ENCODE peak calls at places on chromosomes 7 and 10, in nine cellular contexts. H, D, R, Z, F, K, N, T and G are unnamed samples.

GRCh38 chr7:123633553-123633952 is 22.1 kb upstream of the LMOD2 start:
- DNase-seq in H (no peak), D (no peak), R (no peak), Z (no peak), F (no peak), K (no peak), N (no peak), T (no peak), G (no peak)

GRCh38 chr7:151134743-151135524 is 32.6 kb downstream of the GBX1 start:
- DNase-seq in H (no peak), D (no peak), R (no peak), Z (no peak), F (no peak), K (no peak), N (no peak), T (no peak), G (no peak)

GRCh38 chr10:129445445-129445844 is 21.6 kb upstream of the MGMT start:
- DNase-seq in H (no peak), D (no peak), R (no peak), Z (no peak), F (no peak), K (no peak), N (no peak), T (no peak), G (no peak)

GRCh38 chr7:16416289-16417282 is 4.8 kb downstream of the CRPPA start:
- DNase-seq in H (no peak), D (no peak), R (no peak), Z (no peak), F (no peak), K (no peak), N (no peak), T (no peak), G (no peak)

GRCh38 chr7:44466300-44467216 is 23.9 kb downstream of the NUDCD3 start:
- DNase-seq in H (no peak), D (no peak), R (no peak), Z (no peak), F (no peak), K (no peak), N (no peak), T (no peak), G (no peak)

GRCh38 chr7:7276151-7276550 is 93.8 kb downstream of the C1GALT1 start:
- DNase-seq in H (no peak), D (no peak), R (no peak), Z (no peak), F (no peak), K (no peak), N (no peak), T (no peak), G (no peak)

GRCh38 chr7:150939052-150939810 is 38.9 kb downstream of the KCNH2 start:
- DNase-seq in H (no peak), D (no peak), R (no peak), Z (no peak), F (no peak), K (no peak), N (no peak), T (no peak), G (no peak)

GRCh38 chr10:42753126-42753506 is 29.5 kb upstream of the BMS1 start:
- DNase-seq in H (peak), D (peak), R (no peak), Z (peak), F (peak), K (peak), N (peak), T (peak), G (peak)

GRCh38 chr10:130547368-130547767 is 411.2 kb downstream of the GLRX3 start:
- DNase-seq in H (no peak), D (no peak), R (no peak), Z (no peak), F (no peak), K (no peak), N (no peak), T (no peak), G (no peak)
- TF ChIP-seq CTCF in H (no peak), D (no peak), R (no peak), Z (peak), F (no peak), K (no peak), N (no peak), T (peak), G (no peak)

GRCh38 chr10:63539377-63539776 is 18.2 kb downstream of the REEP3 start:
- DNase-seq in H (no peak), D (no peak), R (no peak), Z (no peak), F (no peak), K (no peak), N (no peak), T (no peak), G (no peak)

GRCh38 chr10:63543576-63543962 is 22.4 kb downstream of the REEP3 start:
- DNase-seq in H (no peak), D (no peak), R (no peak), Z (no peak), F (no peak), K (no peak), N (no peak), T (no peak), G (no peak)

GRCh38 chr10:63544418-63544817 is 23.2 kb downstream of the REEP3 start:
- DNase-seq in H (no peak), D (no peak), R (no peak), Z (no peak), F (no peak), K (no peak), N (no peak), T (no peak), G (no peak)

GRCh38 chr10:63539994-63540393 is 18.8 kb downstream of the REEP3 start:
- DNase-seq in H (no peak), D (no peak), R (no peak), Z (no peak), F (no peak), K (no peak), N (no peak), T (no peak), G (no peak)

DNA sequence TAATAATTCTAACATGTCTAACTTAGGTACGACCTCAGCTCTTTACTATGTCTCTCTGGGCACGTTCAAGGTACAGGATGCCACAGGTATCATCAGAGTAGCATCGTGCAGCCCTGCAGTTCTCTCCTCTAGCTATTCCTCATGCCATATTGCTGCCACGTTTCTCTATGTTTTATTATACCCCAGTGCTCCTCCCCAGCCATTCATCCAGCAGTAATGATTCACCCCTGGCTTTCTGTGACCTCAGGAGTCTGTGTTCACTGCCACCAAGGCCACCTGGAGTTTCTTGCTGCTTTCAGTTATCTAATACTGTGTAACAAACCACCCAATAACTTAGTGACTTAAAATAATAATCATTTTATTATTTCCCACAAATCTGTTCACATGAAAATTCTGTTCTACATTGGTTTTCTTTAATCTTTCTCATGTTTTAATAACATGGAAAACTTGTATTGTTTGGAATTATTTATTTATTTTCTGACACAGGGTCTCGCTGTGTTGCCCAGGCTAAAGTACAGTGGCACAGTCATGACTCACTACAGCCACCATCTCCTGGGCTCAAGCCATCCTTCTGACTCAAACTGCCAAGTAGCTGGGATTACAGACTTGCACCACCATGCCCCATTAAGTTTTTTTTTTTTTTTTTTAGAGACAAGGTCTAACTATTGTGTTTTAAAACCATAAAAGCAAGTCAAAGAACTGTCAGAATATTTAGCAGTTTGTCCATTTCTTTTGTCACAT is 21.8 kb downstream of the REEP3 start:
- DNase-seq in H (no peak), D (no peak), R (no peak), Z (peak), F (no peak), K (no peak), N (no peak), T (no peak), G (no peak)
- TF ChIP-seq CTCF in H (no peak), D (no peak), R (no peak), Z (no peak), F (no peak), K (no peak), N (no peak), T (no peak), G (no peak)

DNA sequence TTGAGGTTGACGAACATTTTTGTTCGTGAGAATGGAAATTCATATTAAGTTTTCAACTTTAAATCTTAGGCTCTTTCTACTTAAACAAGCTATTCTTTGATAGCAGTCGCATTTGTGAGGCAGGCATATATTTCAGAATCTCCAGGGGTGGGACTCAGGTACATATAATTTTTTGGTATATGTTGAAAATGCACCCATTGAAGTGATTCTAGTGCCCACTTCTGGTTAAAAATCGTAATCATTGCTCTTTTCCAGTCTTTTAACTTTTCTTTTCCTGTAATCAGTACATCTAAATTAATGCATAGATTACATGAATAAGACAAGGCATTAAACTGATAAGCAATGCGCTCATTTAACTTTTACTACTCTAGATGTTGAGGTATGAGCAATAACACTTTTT is 67.8 kb downstream of the ZNRF2 start:
- DNase-seq in H (no peak), D (no peak), R (no peak), Z (no peak), F (no peak), K (no peak), N (no peak), T (no peak), G (no peak)
- TF ChIP-seq CTCF in H (peak), D (no peak), R (peak), Z (no peak), F (no peak), K (no peak), N (no peak), T (no peak), G (no peak)

GRCh38 chr7:135662123-135662372 is 266 bp upstream of the STMP1 start:
- DNase-seq in H (no peak), D (no peak), R (no peak), Z (no peak), F (no peak), K (no peak), N (no peak), T (no peak), G (no peak)
- TF ChIP-seq CTCF in H (no peak), D (no peak), R (no peak), Z (no peak), F (no peak), K (peak), N (no peak), T (no peak), G (peak)